ENCODE peak calls at places on chromosomes 7 and 10, in ten cellular contexts. H is IMR-90, V is GM23338, J is kidney epithelial cell, T is GM13976, I is brain microvascular endothelial cell, C is HFF-Myc, B is endodermal cell, G is fibroblast of lung, L is Calu3. N is an unnamed sample.

GRCh38 chr7:2729893-2730716 is 42.1 kb downstream of the AMZ1 start:
- DNase-seq in H (peak; percentile 74), V (no peak), J (no peak), T (no peak), I (no peak), C (no peak), B (peak; percentile 40), G (peak; percentile 68), L (no peak), N (no peak)

GRCh38 chr10:86361134-86362128 is 5.2 kb downstream of the GRID1 start:
- DNase-seq in H (no peak), V (no peak), J (no peak), T (no peak), I (no peak), C (no peak), B (peak; percentile 29), G (no peak), L (no peak), N (no peak)

GRCh38 chr10:98088186-98088971 is 46.1 kb upstream of the R3HCC1L start:
- DNase-seq in H (no peak), V (no peak), J (no peak), T (no peak), I (no peak), C (no peak), B (no peak), G (no peak), L (no peak), N (no peak)

GRCh38 chr10:11300071-11300470 is 282.4 kb downstream of the CELF2 start:
- DNase-seq in H (no peak), V (no peak), J (no peak), T (no peak), I (no peak), C (no peak), B (no peak), G (no peak), L (no peak), N (no peak)

GRCh38 chr7:35727571-35727970 is 32.6 kb upstream of the HERPUD2 start:
- DNase-seq in H (no peak), V (no peak), J (no peak), T (peak; percentile 23), I (peak; percentile 50), C (no peak), B (no peak), G (no peak), L (no peak), N (no peak)

GRCh38 chr10:124408357-124408756 is 10.4 kb downstream of the OAT start:
- DNase-seq in H (no peak), V (no peak), J (no peak), T (no peak), I (no peak), C (no peak), B (no peak), G (no peak), L (no peak), N (no peak)

GRCh38 chr7:88775838-88776237 is 16.3 kb downstream of the ZNF804B start:
- DNase-seq in H (no peak), V (no peak), J (no peak), T (no peak), I (no peak), C (no peak), B (no peak), G (no peak), L (no peak), N (no peak)

GRCh38 chr7:75920431-75921161 is 5.6 kb downstream of the POR start:
- DNase-seq in H (no peak), V (no peak), J (no peak), T (no peak), I (no peak), C (no peak), B (no peak), G (peak; percentile 37), L (no peak), N (no peak)

GRCh38 chr7:24702674-24703235 is 54.5 kb downstream of the GSDME start:
- DNase-seq in H (peak; percentile 41), V (no peak), J (no peak), T (no peak), I (no peak), C (no peak), B (no peak), G (no peak), L (no peak), N (no peak)

DNA sequence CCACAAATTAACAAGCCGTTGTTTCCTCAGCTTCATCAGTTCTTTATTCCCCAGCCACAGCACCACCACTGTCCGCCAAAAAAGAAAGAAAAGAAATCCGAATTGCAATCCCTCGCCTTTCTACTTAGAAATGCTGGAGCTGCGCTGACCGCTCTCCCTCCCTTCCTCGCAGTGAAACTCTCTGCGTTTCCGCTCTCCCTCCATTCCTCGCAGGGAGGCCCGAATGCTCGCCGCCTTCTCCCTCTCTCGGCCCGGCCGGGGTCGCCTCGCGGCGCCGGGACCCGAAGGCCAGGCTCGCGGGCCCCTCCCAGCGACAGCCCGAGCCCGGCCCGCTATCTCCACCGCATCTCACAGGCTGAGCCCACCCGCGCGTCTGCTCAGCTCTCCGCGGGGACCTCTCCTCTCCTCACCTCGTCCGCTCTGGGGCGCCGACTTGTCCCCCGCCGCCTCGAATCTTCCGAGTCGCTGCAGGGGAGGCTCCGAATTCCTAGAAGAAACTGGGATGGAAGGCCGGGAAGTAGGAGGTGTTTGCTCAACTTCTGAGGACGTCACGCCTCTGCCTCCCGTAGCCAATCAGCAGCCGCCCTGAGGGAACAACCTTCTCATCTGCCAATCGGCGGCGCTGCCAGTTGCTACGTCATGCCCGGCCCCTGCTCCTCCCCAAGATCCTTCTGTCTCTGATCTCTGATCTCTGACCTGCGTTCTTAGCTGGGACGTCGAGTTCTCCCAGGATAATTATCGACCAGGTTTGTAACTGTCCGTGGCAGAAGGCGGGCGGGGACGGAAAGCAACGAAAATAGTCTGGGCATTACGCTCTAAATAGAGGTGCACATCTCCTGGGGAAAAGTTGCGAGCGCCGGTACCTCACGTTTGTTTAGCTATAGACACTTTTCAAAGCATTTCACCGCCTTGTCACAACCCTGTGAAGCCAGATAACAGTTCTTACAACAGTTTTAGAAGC is at the start of gene AASS:
- DNase-seq in H (peak; percentile 94), V (peak; percentile 99), J (peak; percentile 83), T (peak; percentile 82), I (peak; percentile 94), C (peak; percentile 81), B (peak; percentile 99), G (peak; percentile 96), L (peak; percentile 91), N (peak; percentile 77)
- TF ChIP-seq CTCF in H (no peak), V (no peak), J (no peak), T (no peak), I (no peak), C (no peak), B (peak; percentile 22), G (peak; percentile 4), L (no peak), N (no peak)

DNA sequence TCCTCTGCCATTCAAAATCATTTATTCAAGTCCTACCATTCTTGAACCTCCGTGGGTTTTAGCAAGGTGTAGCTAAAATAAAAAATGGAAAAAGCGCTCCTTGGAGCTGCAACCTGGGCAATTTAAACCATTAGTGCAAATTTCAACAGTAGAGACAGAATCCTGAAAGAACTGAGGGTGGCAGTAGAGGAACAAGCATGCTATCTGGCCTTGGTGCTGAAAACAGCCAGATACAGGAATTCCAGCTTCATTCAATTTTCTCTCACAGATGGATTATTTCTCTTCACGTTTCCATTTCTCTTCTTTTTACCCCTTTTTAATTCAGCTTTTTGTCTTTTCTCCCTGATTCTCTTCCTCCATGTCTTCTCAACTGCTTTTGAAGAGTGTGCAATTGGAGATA is 77.7 kb downstream of the OTUD1 start:
- DNase-seq in H (peak; percentile 12), V (peak; percentile 71), J (no peak), T (no peak), I (peak; percentile 15), C (no peak), B (no peak), G (peak; percentile 57), L (peak; percentile 12), N (no peak)
- TF ChIP-seq CTCF in H (peak; percentile 43), V (peak; percentile 71), J (peak; percentile 77), T (no peak), I (peak; percentile 70), C (peak; percentile 34), B (peak; percentile 80), G (peak; percentile 35), L (peak; percentile 27), N (peak; percentile 45)

GRCh38 chr7:110090113-110090820 is 1000.7 kb upstream of the LRRN3 start:
- DNase-seq in H (peak; percentile 37), V (peak; percentile 57), J (no peak), T (peak; percentile 27), I (peak; percentile 49), C (peak; percentile 2), B (no peak), G (peak; percentile 58), L (peak; percentile 7), N (no peak)
- TF ChIP-seq CTCF in H (peak; percentile 48), V (peak; percentile 60), J (peak; percentile 49), T (no peak), I (peak; percentile 71), C (peak; percentile 45), B (peak; percentile 74), G (peak; percentile 22), L (no peak), N (peak; percentile 52)

GRCh38 chr10:29412452-29413004 is 123.7 kb downstream of the LYZL1 start:
- DNase-seq in H (peak; percentile 16), V (no peak), J (no peak), T (no peak), I (no peak), C (no peak), B (no peak), G (peak; percentile 61), L (no peak), N (no peak)

GRCh38 chr10:29407280-29407858 is 118.5 kb downstream of the LYZL1 start:
- DNase-seq in H (no peak), V (peak; percentile 63), J (no peak), T (no peak), I (no peak), C (no peak), B (no peak), G (no peak), L (no peak), N (no peak)

GRCh38 chr10:29408847-29409240 is 120.0 kb downstream of the LYZL1 start:
- DNase-seq in H (no peak), V (no peak), J (no peak), T (no peak), I (no peak), C (no peak), B (no peak), G (no peak), L (no peak), N (no peak)

GRCh38 chr10:29411666-29412335 is 122.9 kb downstream of the LYZL1 start:
- DNase-seq in H (no peak), V (no peak), J (no peak), T (no peak), I (no peak), C (no peak), B (no peak), G (no peak), L (no peak), N (no peak)

DNA sequence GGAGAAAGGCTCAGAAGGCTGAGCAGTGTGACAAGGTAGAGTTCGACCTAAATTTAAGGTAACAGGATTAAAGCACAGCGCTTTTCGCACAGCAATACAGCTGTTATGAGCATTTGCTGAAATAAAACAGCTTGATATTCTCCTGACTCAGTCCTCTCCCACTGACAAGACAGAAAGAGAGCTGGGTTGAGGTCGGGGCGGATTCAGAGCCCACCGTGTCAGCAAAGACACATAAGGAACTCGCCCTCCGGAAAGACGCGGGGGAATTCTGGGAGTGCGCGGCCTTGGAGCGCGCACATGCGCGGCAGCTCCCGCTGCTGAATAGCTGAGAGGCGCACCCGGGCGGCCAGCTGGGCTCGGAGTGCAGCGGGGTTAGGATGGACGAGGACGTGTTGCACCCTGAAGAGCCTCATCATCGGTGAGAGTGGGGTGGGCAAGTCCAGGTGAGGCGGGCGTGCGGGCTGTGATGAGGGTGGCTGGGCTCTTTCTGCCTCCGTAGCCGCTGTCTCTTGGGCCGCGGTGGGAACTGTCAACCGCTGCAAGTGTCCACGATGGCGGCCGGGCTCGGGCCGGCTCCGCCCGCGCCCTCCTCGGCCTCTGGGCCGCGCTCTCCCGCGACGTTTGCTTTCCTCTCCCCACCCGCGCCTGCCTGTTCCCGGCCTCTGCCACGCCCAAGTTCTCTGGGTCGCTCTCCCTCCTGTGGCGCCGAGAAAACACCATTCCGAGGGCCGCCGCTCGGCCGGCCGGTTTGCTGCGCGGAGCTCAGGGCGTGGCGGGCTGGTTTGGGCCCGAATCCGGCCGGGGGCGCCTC is 120.6 kb downstream of the LYZL1 start:
- DNase-seq in H (peak; percentile 61), V (peak; percentile 54), J (no peak), T (peak; percentile 73), I (peak; percentile 57), C (no peak), B (no peak), G (peak; percentile 72), L (peak; percentile 70), N (no peak)
- TF ChIP-seq CTCF in H (peak; percentile 4), V (no peak), J (no peak), T (no peak), I (peak; percentile 1), C (no peak), B (no peak), G (no peak), L (no peak), N (peak; percentile 3)

N was measured in BJ.